ENCODE peak calls at places on chromosomes 4 and X, in seven cellular contexts. One of them, this sample, is unnamed.

GRCh38 chr4:81491943-81492342 is 20.2 kb upstream of the RASGEF1B start:
- DNase-seq in AG04450: no peak
- DNase-seq in BE2C: no peak
- DNase-seq in sigmoid colon: no peak
- DNase-seq in upper lobe of right lung: no peak
- DNase-seq in WERI-Rb-1: no peak
- DNase-seq in AG10803: no peak
- DNase-seq in this sample: no peak

GRCh38 chr4:75769044-75769443 is 44.7 kb downstream of the USO1 start:
- DNase-seq in AG04450: no peak
- DNase-seq in BE2C: no peak
- DNase-seq in sigmoid colon: no peak
- DNase-seq in upper lobe of right lung: no peak
- DNase-seq in WERI-Rb-1: no peak
- DNase-seq in AG10803: peak; percentile 16
- DNase-seq in this sample: peak; percentile 11

GRCh38 chr4:123986268-123986798 is 589.7 kb downstream of the SPRY1 start:
- DNase-seq in AG04450: peak; percentile 50
- DNase-seq in BE2C: no peak
- DNase-seq in sigmoid colon: peak; percentile 88
- DNase-seq in upper lobe of right lung: no peak
- DNase-seq in WERI-Rb-1: no peak
- DNase-seq in AG10803: peak; percentile 97
- DNase-seq in this sample: peak; percentile 91

GRCh38 chr4:88573286-88573994 is 18.8 kb upstream of the HERC3 start:
- DNase-seq in AG04450: no peak
- DNase-seq in BE2C: no peak
- DNase-seq in sigmoid colon: no peak
- DNase-seq in upper lobe of right lung: no peak
- DNase-seq in WERI-Rb-1: no peak
- DNase-seq in AG10803: peak; percentile 28
- DNase-seq in this sample: peak; percentile 8

GRCh38 chr4:2300431-2300861 is 38.5 kb upstream of the MXD4 start:
- DNase-seq in AG04450: no peak
- DNase-seq in BE2C: peak; percentile 49
- DNase-seq in sigmoid colon: no peak
- DNase-seq in upper lobe of right lung: no peak
- DNase-seq in WERI-Rb-1: no peak
- DNase-seq in AG10803: no peak
- DNase-seq in this sample: no peak

GRCh38 chrX:47278684-47279083 is 45.9 kb downstream of the USP11 start:
- DNase-seq in AG04450: peak; percentile 44
- DNase-seq in BE2C: no peak
- DNase-seq in sigmoid colon: no peak
- DNase-seq in upper lobe of right lung: no peak
- DNase-seq in WERI-Rb-1: no peak
- DNase-seq in AG10803: peak; percentile 72
- DNase-seq in this sample: peak; percentile 33

GRCh38 chr4:132592340-132592739 is 556.8 kb upstream of the PCDH10 start:
- DNase-seq in AG04450: no peak
- DNase-seq in BE2C: no peak
- DNase-seq in sigmoid colon: no peak
- DNase-seq in upper lobe of right lung: peak; percentile 37
- DNase-seq in WERI-Rb-1: no peak
- DNase-seq in AG10803: no peak
- DNase-seq in this sample: no peak

GRCh38 chrX:111116666-111117065 is 20.7 kb downstream of the PAK3 start:
- DNase-seq in AG04450: no peak
- DNase-seq in BE2C: no peak
- DNase-seq in sigmoid colon: no peak
- DNase-seq in upper lobe of right lung: no peak
- DNase-seq in WERI-Rb-1: no peak
- DNase-seq in AG10803: no peak
- DNase-seq in this sample: no peak

GRCh38 chr4:20544645-20545044 is 155.6 kb upstream of the PACRGL start:
- DNase-seq in AG04450: no peak
- DNase-seq in BE2C: no peak
- DNase-seq in sigmoid colon: no peak
- DNase-seq in upper lobe of right lung: no peak
- DNase-seq in WERI-Rb-1: no peak
- DNase-seq in AG10803: peak; percentile 63
- DNase-seq in this sample: peak; percentile 76

GRCh38 chrX:9378980-9379696 is 85.7 kb upstream of the TBL1X start:
- DNase-seq in AG04450: no peak
- DNase-seq in BE2C: peak; percentile 8
- DNase-seq in sigmoid colon: no peak
- DNase-seq in upper lobe of right lung: no peak
- DNase-seq in WERI-Rb-1: no peak
- DNase-seq in AG10803: peak; percentile 37
- DNase-seq in this sample: peak; percentile 17

GRCh38 chr4:72777436-72777835 is 208.4 kb upstream of the ADAMTS3 start:
- DNase-seq in AG04450: no peak
- DNase-seq in BE2C: no peak
- DNase-seq in sigmoid colon: no peak
- DNase-seq in upper lobe of right lung: no peak
- DNase-seq in WERI-Rb-1: no peak
- DNase-seq in AG10803: no peak
- DNase-seq in this sample: no peak

GRCh38 chrX:2658585-2659292 is 32.4 kb upstream of the CD99 start:
- DNase-seq in AG04450: no peak
- DNase-seq in BE2C: no peak
- DNase-seq in sigmoid colon: no peak
- DNase-seq in upper lobe of right lung: no peak
- DNase-seq in WERI-Rb-1: no peak
- DNase-seq in AG10803: no peak
- DNase-seq in this sample: no peak

GRCh38 chrX:2823795-2824386 is 4.8 kb upstream of the GYG2 start:
- DNase-seq in AG04450: no peak
- DNase-seq in BE2C: no peak
- DNase-seq in sigmoid colon: no peak
- DNase-seq in upper lobe of right lung: no peak
- DNase-seq in WERI-Rb-1: no peak
- DNase-seq in AG10803: no peak
- DNase-seq in this sample: no peak

GRCh38 chr4:79757580-79757979 is 315.4 kb downstream of the ANTXR2 start:
- DNase-seq in AG04450: no peak
- DNase-seq in BE2C: no peak
- DNase-seq in sigmoid colon: no peak
- DNase-seq in upper lobe of right lung: no peak
- DNase-seq in WERI-Rb-1: no peak
- DNase-seq in AG10803: no peak
- DNase-seq in this sample: peak; percentile 0

GRCh38 chrX:118448273-118448783 is 47.3 kb upstream of the DOCK11 start:
- DNase-seq in AG04450: no peak
- DNase-seq in BE2C: no peak
- DNase-seq in sigmoid colon: no peak
- DNase-seq in upper lobe of right lung: no peak
- DNase-seq in WERI-Rb-1: no peak
- DNase-seq in AG10803: peak; percentile 36
- DNase-seq in this sample: peak; percentile 18

GRCh38 chrX:10395179-10395578 is 225.2 kb downstream of the MID1 start:
- DNase-seq in AG04450: no peak
- DNase-seq in BE2C: no peak
- DNase-seq in sigmoid colon: no peak
- DNase-seq in upper lobe of right lung: no peak
- DNase-seq in WERI-Rb-1: no peak
- DNase-seq in AG10803: peak; percentile 46
- DNase-seq in this sample: no peak

GRCh38 chrX:155966876-155967275 is 30.6 kb upstream of the IL9R start:
- DNase-seq in AG04450: no peak
- DNase-seq in BE2C: peak; percentile 52
- DNase-seq in sigmoid colon: no peak
- DNase-seq in upper lobe of right lung: no peak
- DNase-seq in WERI-Rb-1: peak; percentile 89
- DNase-seq in AG10803: no peak
- DNase-seq in this sample: no peak

GRCh38 chr4:139595989-139596679 is 40.1 kb upstream of the SETD7 start:
- DNase-seq in AG04450: no peak
- DNase-seq in BE2C: no peak
- DNase-seq in sigmoid colon: peak; percentile 71
- DNase-seq in upper lobe of right lung: no peak
- DNase-seq in WERI-Rb-1: no peak
- DNase-seq in AG10803: peak; percentile 67
- DNase-seq in this sample: peak; percentile 55

GRCh38 chrX:13805241-13805640 is 11.7 kb downstream of the GPM6B start:
- DNase-seq in AG04450: no peak
- DNase-seq in BE2C: no peak
- DNase-seq in sigmoid colon: no peak
- DNase-seq in upper lobe of right lung: no peak
- DNase-seq in WERI-Rb-1: no peak
- DNase-seq in AG10803: no peak
- DNase-seq in this sample: no peak

GRCh38 chrX:118824173-118824782 is 654 bp downstream of the ZCCHC12 start:
- DNase-seq in AG04450: no peak
- DNase-seq in BE2C: no peak
- DNase-seq in sigmoid colon: no peak
- DNase-seq in upper lobe of right lung: no peak
- DNase-seq in WERI-Rb-1: no peak
- DNase-seq in AG10803: no peak
- DNase-seq in this sample: no peak

GRCh38 chr4:20565075-20565721 is 135.1 kb upstream of the PACRGL start:
- DNase-seq in AG04450: peak; percentile 11
- DNase-seq in BE2C: no peak
- DNase-seq in sigmoid colon: no peak
- DNase-seq in upper lobe of right lung: no peak
- DNase-seq in WERI-Rb-1: no peak
- DNase-seq in AG10803: no peak
- DNase-seq in this sample: peak; percentile 49

GRCh38 chr4:62490635-62491034 is 1290.5 kb downstream of the ADGRL3 start:
- DNase-seq in AG04450: no peak
- DNase-seq in BE2C: no peak
- DNase-seq in sigmoid colon: no peak
- DNase-seq in upper lobe of right lung: no peak
- DNase-seq in WERI-Rb-1: no peak
- DNase-seq in AG10803: no peak
- DNase-seq in this sample: no peak

GRCh38 chr4:24637173-24637572 is 52.8 kb upstream of the DHX15 start:
- DNase-seq in AG04450: no peak
- DNase-seq in BE2C: no peak
- DNase-seq in sigmoid colon: no peak
- DNase-seq in upper lobe of right lung: no peak
- DNase-seq in WERI-Rb-1: no peak
- DNase-seq in AG10803: no peak
- DNase-seq in this sample: no peak

GRCh38 chr4:70300215-70300614 is 34.6 kb upstream of the CABS1 start:
- DNase-seq in AG04450: no peak
- DNase-seq in BE2C: no peak
- DNase-seq in sigmoid colon: no peak
- DNase-seq in upper lobe of right lung: no peak
- DNase-seq in WERI-Rb-1: no peak
- DNase-seq in AG10803: no peak
- DNase-seq in this sample: no peak

GRCh38 chr4:6258026-6258360 is 11.7 kb upstream of the WFS1 start:
- DNase-seq in AG04450: no peak
- DNase-seq in BE2C: no peak
- DNase-seq in sigmoid colon: no peak
- DNase-seq in upper lobe of right lung: no peak
- DNase-seq in WERI-Rb-1: no peak
- DNase-seq in AG10803: no peak
- DNase-seq in this sample: no peak

GRCh38 chr4:106312377-106312776 is 3.6 kb downstream of the TBCK start:
- DNase-seq in AG04450: no peak
- DNase-seq in BE2C: no peak
- DNase-seq in sigmoid colon: no peak
- DNase-seq in upper lobe of right lung: no peak
- DNase-seq in WERI-Rb-1: no peak
- DNase-seq in AG10803: peak; percentile 83
- DNase-seq in this sample: peak; percentile 77

DNA sequence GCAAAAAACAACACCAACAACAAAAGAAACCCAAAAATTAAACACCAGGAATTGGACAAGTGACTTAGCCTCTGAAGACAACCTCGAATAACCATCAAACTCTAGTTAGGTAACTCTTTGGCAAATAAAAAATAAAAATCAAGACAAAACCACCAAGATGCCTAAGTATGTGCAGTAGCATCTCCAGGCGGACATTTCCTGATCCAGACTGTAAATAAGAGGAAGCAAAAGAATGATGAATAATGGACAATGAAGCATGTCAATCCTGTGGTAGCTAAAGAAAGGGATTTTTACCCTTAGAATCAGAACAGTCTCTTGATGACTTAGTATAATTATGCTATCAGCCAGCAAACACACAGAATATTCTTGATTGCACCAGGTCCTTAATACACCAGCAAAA is 276.7 kb upstream of the DIAPH2 start:
- DNase-seq in AG04450: no peak
- DNase-seq in BE2C: no peak
- DNase-seq in sigmoid colon: no peak
- DNase-seq in upper lobe of right lung: no peak
- DNase-seq in WERI-Rb-1: no peak
- DNase-seq in AG10803: no peak
- DNase-seq in this sample: no peak
- H3K4me3 ChIP-seq in AG04450: no peak overlapping the region
- H3K4me3 ChIP-seq in BE2C: no peak overlapping the region
- H3K4me3 ChIP-seq in sigmoid colon: no peak overlapping the region
- H3K4me3 ChIP-seq in upper lobe of right lung: no peak overlapping the region
- H3K4me3 ChIP-seq in WERI-Rb-1: no peak overlapping the region
- H3K4me3 ChIP-seq in AG10803: no peak overlapping the region
- H3K4me3 ChIP-seq in this sample: no peak overlapping the region

GRCh38 chr4:22237155-22237751 is 278.6 kb downstream of the ADGRA3 start:
- DNase-seq in AG04450: no peak
- DNase-seq in BE2C: peak; percentile 58
- DNase-seq in sigmoid colon: no peak
- DNase-seq in upper lobe of right lung: peak; percentile 68
- DNase-seq in WERI-Rb-1: peak; percentile 68
- DNase-seq in AG10803: no peak
- DNase-seq in this sample: peak; percentile 25
- TF ChIP-seq CTCF in AG04450: peak; percentile 48
- TF ChIP-seq CTCF in BE2C: peak; percentile 64
- TF ChIP-seq CTCF in sigmoid colon: no peak
- TF ChIP-seq CTCF in upper lobe of right lung: peak; percentile 26
- TF ChIP-seq CTCF in WERI-Rb-1: peak; percentile 95
- TF ChIP-seq CTCF in AG10803: no peak
- TF ChIP-seq CTCF in this sample: peak; percentile 47

GRCh38 chr4:929970-930625 is 2.0 kb downstream of the GAK start:
- DNase-seq in AG04450: no peak
- DNase-seq in BE2C: no peak
- DNase-seq in sigmoid colon: no peak
- DNase-seq in upper lobe of right lung: peak; percentile 22
- DNase-seq in WERI-Rb-1: no peak
- DNase-seq in AG10803: no peak
- DNase-seq in this sample: peak; percentile 12
- H3K4me3 ChIP-seq in AG04450: peak overlapping the region; percentile 94
- H3K4me3 ChIP-seq in BE2C: no peak overlapping the region
- H3K4me3 ChIP-seq in sigmoid colon: no peak overlapping the region
- H3K4me3 ChIP-seq in upper lobe of right lung: peak overlapping the region; percentile 100
- H3K4me3 ChIP-seq in WERI-Rb-1: no peak overlapping the region
- H3K4me3 ChIP-seq in AG10803: peak overlapping the region; percentile 94
- H3K4me3 ChIP-seq in this sample: peak overlapping the region; percentile 7

DNA sequence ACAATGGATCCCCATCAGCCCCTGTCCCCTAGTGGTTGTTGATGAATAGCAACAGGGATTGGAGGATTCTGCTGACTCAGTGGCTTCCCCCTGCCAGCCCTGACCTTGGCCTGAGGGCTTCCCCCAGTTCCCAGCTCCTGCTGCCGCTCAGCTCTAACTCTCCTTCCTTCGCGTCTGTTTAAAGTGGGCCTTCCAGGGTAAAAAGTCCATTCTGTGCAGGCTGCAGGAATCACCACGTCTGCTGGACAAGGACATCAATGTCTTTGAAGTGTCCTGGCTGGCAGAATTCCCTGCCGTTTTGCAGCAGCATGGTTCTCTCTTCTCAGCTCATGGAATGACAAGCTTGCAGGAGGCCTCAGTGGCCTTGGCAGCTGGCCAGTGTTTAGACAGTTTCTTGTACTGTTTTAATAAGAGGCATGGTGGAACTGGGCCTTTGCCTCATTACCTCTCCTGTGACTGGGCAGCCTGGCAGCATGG is 152.5 kb upstream of the STX18 start:
- DNase-seq in AG04450: no peak
- DNase-seq in BE2C: peak; percentile 55
- DNase-seq in sigmoid colon: no peak
- DNase-seq in upper lobe of right lung: no peak
- DNase-seq in WERI-Rb-1: peak; percentile 30
- DNase-seq in AG10803: peak; percentile 42
- DNase-seq in this sample: no peak
- TF ChIP-seq CTCF in AG04450: peak; percentile 49
- TF ChIP-seq CTCF in BE2C: peak; percentile 56
- TF ChIP-seq CTCF in sigmoid colon: no peak
- TF ChIP-seq CTCF in upper lobe of right lung: no peak
- TF ChIP-seq CTCF in WERI-Rb-1: peak; percentile 72
- TF ChIP-seq CTCF in AG10803: peak; percentile 52
- TF ChIP-seq CTCF in this sample: peak; percentile 30